ENCODE peak calls at places on chromosomes 16 and 17, in nine cellular contexts. Q, V, H, L, T, U, A, D and Z are unnamed samples.

GRCh38 chr17:39617446-39618251 is 9.1 kb upstream of the PPP1R1B start:
- DNase-seq in Q (no peak), V (no peak), H (no peak), L (peak), T (peak), U (peak), A (peak), D (peak), Z (peak)

GRCh38 chr17:71444011-71444574 is 676.7 kb upstream of the SOX9 start:
- DNase-seq in Q (no peak), V (no peak), H (no peak), L (no peak), T (no peak), U (peak), A (no peak), D (no peak), Z (no peak)

GRCh38 chr17:42781639-42782401 is 1.4 kb downstream of the WNK4 start:
- DNase-seq in Q (no peak), V (no peak), H (no peak), L (no peak), T (no peak), U (no peak), A (peak), D (no peak), Z (no peak)

GRCh38 chr17:2724783-2725164 is 13.2 kb upstream of the CLUH start:
- DNase-seq in Q (peak), V (no peak), H (peak), L (no peak), T (no peak), U (no peak), A (no peak), D (no peak), Z (no peak)

GRCh38 chr16:2001456-2002355 is 7.9 kb downstream of the ZNF598 start:
- DNase-seq in Q (no peak), V (no peak), H (no peak), L (no peak), T (no peak), U (no peak), A (no peak), D (no peak), Z (no peak)

GRCh38 chr16:81693047-81693446 is 86.0 kb upstream of the PLCG2 start:
- DNase-seq in Q (no peak), V (no peak), H (no peak), L (no peak), T (no peak), U (no peak), A (no peak), D (no peak), Z (no peak)

GRCh38 chr17:39606434-39607056 is 1.2 kb downstream of the NEUROD2 start:
- DNase-seq in Q (no peak), V (no peak), H (no peak), L (no peak), T (no peak), U (no peak), A (no peak), D (no peak), Z (no peak)

GRCh38 chr16:58038219-58038641 is 12.7 kb downstream of the MMP15 start:
- DNase-seq in Q (no peak), V (no peak), H (no peak), L (no peak), T (no peak), U (no peak), A (no peak), D (no peak), Z (no peak)

GRCh38 chr17:75406222-75406615 is 741 bp upstream of the GRB2 start:
- DNase-seq in Q (peak), V (no peak), H (no peak), L (no peak), T (no peak), U (peak), A (no peak), D (no peak), Z (no peak)

GRCh38 chr17:45172541-45173286 is 11.0 kb downstream of the HEXIM2 start:
- DNase-seq in Q (peak), V (no peak), H (peak), L (peak), T (peak), U (peak), A (peak), D (peak), Z (peak)

GRCh38 chr16:81634380-81635121 is 144.5 kb upstream of the PLCG2 start:
- DNase-seq in Q (peak), V (no peak), H (peak), L (no peak), T (no peak), U (no peak), A (no peak), D (no peak), Z (no peak)

GRCh38 chr16:70576431-70577255 is 53.0 kb downstream of the SF3B3 start:
- DNase-seq in Q (peak), V (no peak), H (peak), L (no peak), T (no peak), U (peak), A (peak), D (no peak), Z (no peak)

GRCh38 chr16:89574681-89575246 is 794 bp upstream of the CPNE7 start:
- DNase-seq in Q (peak), V (peak), H (peak), L (no peak), T (no peak), U (peak), A (peak), D (peak), Z (no peak)

GRCh38 chr17:17836818-17837379 is at the start of gene SREBF1:
- DNase-seq in Q (peak), V (no peak), H (peak), L (no peak), T (peak), U (peak), A (peak), D (peak), Z (no peak)

GRCh38 chr17:79625706-79626105 is 14.9 kb upstream of the RBFOX3 start:
- DNase-seq in Q (no peak), V (no peak), H (no peak), L (no peak), T (no peak), U (no peak), A (no peak), D (peak), Z (peak)

GRCh38 chr17:76202516-76202915 is 37.8 kb downstream of the RNF157 start:
- DNase-seq in Q (peak), V (no peak), H (peak), L (no peak), T (no peak), U (peak), A (no peak), D (no peak), Z (peak)

GRCh38 chr17:41631025-41631889 is 6.9 kb upstream of the KRT17 start:
- DNase-seq in Q (no peak), V (no peak), H (no peak), L (no peak), T (no peak), U (no peak), A (no peak), D (peak), Z (no peak)

GRCh38 chr16:9012848-9013507 is 49.3 kb upstream of the USP7 start:
- DNase-seq in Q (no peak), V (no peak), H (peak), L (no peak), T (no peak), U (no peak), A (no peak), D (no peak), Z (no peak)